ENCODE peak calls at places on chromosomes 7 and 10, in six cellular contexts. D is astrocyte of the cerebellum, H is GOT3, S is mesothelial cell of epicardium, Z is immature natural killer cell, P is right cardiac atrium. O is an unnamed sample.

GRCh38 chr7:130489140-130489967 is 2.5 kb upstream of the MEST start:
- DNase-seq in D (peak; percentile 27), H (no peak), S (no peak), Z (no peak), P (no peak), O (peak; percentile 94)

GRCh38 chr10:50561266-50561665 is 62.5 kb downstream of the SGMS1 start:
- DNase-seq in D (peak; percentile 96), H (no peak), S (no peak), Z (no peak), P (no peak), O (peak; percentile 96)

GRCh38 chr7:100089458-100090201 is 861 bp downstream of the COPS6 start:
- DNase-seq in D (no peak), H (no peak), S (no peak), Z (no peak), P (no peak), O (peak; percentile 59)

GRCh38 chr10:49749556-49750491 is 12.3 kb downstream of the OGDHL start:
- DNase-seq in D (no peak), H (no peak), S (no peak), Z (no peak), P (no peak), O (no peak)

GRCh38 chr7:127731431-127732080 is 79.6 kb downstream of the SND1 start:
- DNase-seq in D (no peak), H (no peak), S (no peak), Z (no peak), P (no peak), O (no peak)

GRCh38 chr7:98250789-98251188 is 1.2 kb downstream of the TECPR1 start:
- DNase-seq in D (no peak), H (no peak), S (no peak), Z (peak; percentile 43), P (peak; percentile 27), O (no peak)

GRCh38 chr7:20214787-20215669 is 2.2 kb downstream of the MACC1 start:
- DNase-seq in D (no peak), H (no peak), S (no peak), Z (no peak), P (peak; percentile 20), O (no peak)

GRCh38 chr10:116538992-116539391 is 6.7 kb upstream of the PNLIP start:
- DNase-seq in D (no peak), H (no peak), S (no peak), Z (no peak), P (no peak), O (no peak)

GRCh38 chr7:114976666-114977065 is 54.8 kb downstream of the MDFIC start:
- DNase-seq in D (no peak), H (no peak), S (no peak), Z (no peak), P (no peak), O (peak; percentile 32)

GRCh38 chr10:38054361-38054797 is 39.8 kb upstream of the ZNF37A start:
- DNase-seq in D (peak; percentile 3), H (no peak), S (no peak), Z (no peak), P (no peak), O (peak; percentile 88)

GRCh38 chr7:22677680-22678079 is 49.3 kb upstream of the IL6 start:
- DNase-seq in D (no peak), H (no peak), S (no peak), Z (no peak), P (no peak), O (no peak)

GRCh38 chr7:120857558-120858298 is at the start of gene TSPAN12:
- DNase-seq in D (peak; percentile 19), H (no peak), S (peak; percentile 56), Z (peak; percentile 27), P (peak; percentile 96), O (peak; percentile 72)

GRCh38 chr10:125084191-125085186 is 75.9 kb downstream of the CTBP2 start:
- DNase-seq in D (peak; percentile 82), H (no peak), S (no peak), Z (no peak), P (peak; percentile 90), O (peak; percentile 94)

GRCh38 chr10:31508882-31509281 is 189.9 kb downstream of the ZEB1 start:
- DNase-seq in D (no peak), H (no peak), S (no peak), Z (no peak), P (no peak), O (no peak)

GRCh38 chr7:88203401-88203800 is 16.4 kb downstream of the SRI start:
- DNase-seq in D (no peak), H (no peak), S (no peak), Z (no peak), P (no peak), O (no peak)

GRCh38 chr7:39934132-39934531 is 15.9 kb upstream of the CDK13 start:
- DNase-seq in D (no peak), H (no peak), S (no peak), Z (no peak), P (no peak), O (no peak)

GRCh38 chr7:56091591-56091990 is 1.2 kb downstream of the PHKG1 start:
- DNase-seq in D (no peak), H (no peak), S (no peak), Z (no peak), P (peak; percentile 87), O (no peak)

GRCh38 chr10:91077549-91078017 is 142.9 kb upstream of the PCGF5 start:
- DNase-seq in D (no peak), H (no peak), S (peak; percentile 31), Z (no peak), P (peak; percentile 90), O (peak; percentile 15)

GRCh38 chr10:6473430-6473829 is 106.6 kb downstream of the PRKCQ start:
- DNase-seq in D (no peak), H (no peak), S (no peak), Z (peak; percentile 84), P (no peak), O (no peak)